ENCODE peak calls at places on chromosomes 5 and 9, in eight cellular contexts. P is stomach, F is heart left ventricle, E is fibroblast of lung, Y is progenitor cell of endocrine pancreas, D is spleen, G is cardiac fibroblast, I is HL-60. Z is an unnamed sample.
A peak's percentile ranks its signal among the peaks of the same experiment; 100 is the strongest.

GRCh38 chr9:85290019-85290418 is 451.7 kb downstream of the AGTPBP1 start:
- DNase-seq in F (no peak), G (no peak), I (peak; percentile 5), Y (no peak), D (no peak), E (no peak), P (no peak), Z (peak; percentile 70)

GRCh38 chr5:6194261-6194875 is 184.0 kb downstream of the MED10 start:
- DNase-seq in D (no peak), P (no peak), I (no peak), Y (no peak), G (no peak), F (no peak), E (no peak), Z (no peak)

GRCh38 chr5:177504086-177505056 is 5.3 kb downstream of the DOK3 start:
- DNase-seq in Y (no peak), P (no peak), G (no peak), I (no peak), D (peak; percentile 78), E (no peak), F (no peak), Z (no peak)

GRCh38 chr9:130627051-130627450 is 37.3 kb upstream of the PRDM12 start:
- DNase-seq in I (no peak), Y (no peak), D (no peak), F (no peak), E (no peak), P (no peak), G (no peak), Z (no peak)

GRCh38 chr9:130311774-130312140 is 46.2 kb downstream of the HMCN2 start:
- DNase-seq in E (no peak), P (no peak), I (no peak), D (no peak), G (no peak), F (no peak), Y (no peak), Z (no peak)

GRCh38 chr5:4941957-4942830 is 197.9 kb upstream of the ADAMTS16 start:
- DNase-seq in F (no peak), E (no peak), Y (peak; percentile 50), G (no peak), D (no peak), P (no peak), I (no peak), Z (peak; percentile 28)

GRCh38 chr5:112957970-112958773 is 18.4 kb upstream of the DCP2 start:
- DNase-seq in E (peak; percentile 98), P (peak; percentile 81), I (no peak), G (peak; percentile 93), F (peak; percentile 54), Y (no peak), D (no peak), Z (peak; percentile 52)

GRCh38 chr5:124040799-124041198 is 528.8 kb downstream of the CSNK1G3 start:
- DNase-seq in P (no peak), D (no peak), G (peak; percentile 79), E (peak; percentile 89), Y (no peak), F (no peak), I (no peak), Z (no peak)

GRCh38 chr9:74951725-74952151 is 974 bp downstream of the C9orf40 start:
- DNase-seq in Y (peak; percentile 20), E (peak; percentile 25), G (peak; percentile 32), D (peak; percentile 92), F (peak; percentile 56), P (peak; percentile 53), I (peak; percentile 48), Z (peak; percentile 53)

GRCh38 chr5:22780756-22781155 is 72.4 kb downstream of the CDH12 start:
- DNase-seq in P (no peak), F (no peak), G (no peak), E (no peak), Y (no peak), D (no peak), I (no peak), Z (no peak)

GRCh38 chr9:85884236-85884635 is 56.7 kb upstream of the NAA35 start:
- DNase-seq in I (no peak), P (no peak), G (peak; percentile 4), E (peak; percentile 5), Y (no peak), F (no peak), D (no peak), Z (no peak)

GRCh38 chr9:133368249-133368881 is 7.5 kb downstream of the SURF4 start:
- DNase-seq in F (no peak), G (no peak), D (no peak), I (no peak), Y (no peak), P (no peak), E (no peak), Z (no peak)

GRCh38 chr5:146394486-146394885 is 52.6 kb upstream of the TCERG1 start:
- DNase-seq in D (no peak), P (no peak), G (no peak), I (no peak), F (no peak), E (no peak), Y (no peak), Z (no peak)

GRCh38 chr5:75034137-75034739 is 18.1 kb downstream of the GCNT4 start:
- DNase-seq in G (no peak), D (peak; percentile 72), P (peak; percentile 48), E (no peak), I (no peak), Y (no peak), F (no peak), Z (peak; percentile 89)

GRCh38 chr9:134419684-134420076 is 93.4 kb downstream of the RXRA start:
- DNase-seq in D (no peak), P (no peak), G (no peak), I (no peak), F (no peak), E (no peak), Y (no peak), Z (no peak)
- TF ChIP-seq CTCF in D (peak; percentile 37), P (no peak), G (peak; percentile 41), I (no peak), F (no peak), E (peak; percentile 41), Y (peak; percentile 48), Z (peak; percentile 32)

DNA sequence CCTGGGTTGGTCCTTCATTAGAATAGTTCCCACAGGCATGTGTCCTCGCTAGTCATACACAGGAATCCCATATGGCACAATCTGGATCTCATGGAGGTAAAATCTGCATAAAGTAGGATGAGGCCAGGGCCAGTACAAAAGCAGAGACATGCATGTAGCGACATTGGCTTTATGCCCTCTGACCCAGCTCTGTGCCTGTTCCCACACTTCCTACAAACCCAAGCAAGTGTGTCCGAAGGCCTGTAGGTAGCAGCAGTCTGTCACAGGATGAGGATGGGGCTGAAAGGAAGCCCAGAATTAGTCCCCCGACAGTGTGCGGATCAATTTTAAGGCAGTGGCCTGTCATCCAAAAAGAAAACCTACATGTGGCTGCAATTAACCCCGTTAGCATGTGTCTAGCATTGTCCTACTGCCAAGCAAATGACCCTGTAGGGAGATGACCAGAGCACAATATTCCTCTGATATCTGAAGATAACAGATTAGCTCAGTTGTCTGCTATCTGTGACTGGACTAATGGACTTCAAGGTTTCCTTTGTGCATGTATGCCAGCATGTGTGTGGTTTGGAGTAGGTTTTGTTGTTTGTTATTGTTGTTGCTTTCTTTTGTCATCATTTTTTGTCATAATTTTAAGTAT is 178.8 kb downstream of the TMEM161B start:
- DNase-seq in D (no peak), F (no peak), I (no peak), G (no peak), E (no peak), P (no peak), Y (no peak), Z (no peak)
- TF ChIP-seq CTCF in D (no peak), F (no peak), I (no peak), G (no peak), E (no peak), P (no peak), Y (no peak), Z (no peak)

DNA sequence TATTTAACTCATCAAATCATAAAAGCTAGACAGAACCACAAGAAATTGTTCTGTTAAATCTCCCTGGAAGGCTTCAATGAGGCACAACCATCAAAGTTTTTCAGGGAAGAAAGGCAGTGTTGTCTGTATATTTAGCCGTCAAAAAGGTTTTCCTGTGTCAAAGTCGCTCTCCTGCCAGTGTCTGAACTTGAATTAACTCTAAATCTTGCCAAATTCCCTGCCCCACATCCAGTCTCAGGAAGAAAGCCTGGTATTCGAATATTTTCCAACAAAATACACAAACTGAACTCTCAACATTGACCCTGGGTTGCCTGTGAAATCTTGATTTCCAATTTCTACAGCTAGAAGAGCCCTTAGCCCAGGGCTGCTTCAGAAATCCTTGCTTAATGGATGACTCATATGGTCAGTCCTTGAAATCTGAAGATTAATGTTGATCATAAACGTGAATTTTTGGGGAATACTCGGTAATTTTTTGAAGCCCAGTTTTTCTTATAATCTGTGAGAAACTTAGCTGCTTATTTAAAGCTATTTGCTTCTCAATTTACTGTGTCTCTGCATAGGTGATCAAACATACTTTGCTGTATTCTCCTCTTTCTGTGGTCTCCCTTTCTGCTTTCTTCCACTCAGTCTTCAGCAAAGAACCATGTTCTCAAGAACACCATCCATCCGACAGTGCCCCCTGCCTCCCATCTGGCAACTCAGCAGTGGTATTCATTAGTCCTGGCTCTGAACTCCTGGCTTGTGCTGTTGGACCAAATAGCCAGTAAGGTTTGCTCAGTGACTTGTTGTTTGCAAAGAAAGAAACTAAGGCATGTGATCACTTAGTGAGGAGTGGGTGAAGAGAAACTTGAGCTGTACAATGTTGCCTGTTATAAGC is 58.9 kb downstream of the NREP start:
- DNase-seq in I (no peak), P (no peak), E (peak; percentile 75), D (no peak), F (no peak), G (peak; percentile 35), Y (no peak), Z (peak; percentile 14)
- TF ChIP-seq CTCF in I (no peak), P (no peak), E (peak; percentile 32), D (no peak), F (no peak), G (peak; percentile 1), Y (no peak), Z (no peak)

GRCh38 chr5:158013303-158013702 is 154.4 kb upstream of the CLINT1 start:
- DNase-seq in D (no peak), E (no peak), P (no peak), G (no peak), Y (no peak), I (no peak), F (no peak), Z (no peak)

GRCh38 chr5:158011420-158011819 is 152.5 kb upstream of the CLINT1 start:
- DNase-seq in F (no peak), D (no peak), E (no peak), G (no peak), I (no peak), P (no peak), Y (no peak), Z (no peak)

GRCh38 chr5:158010831-158011230 is 151.9 kb upstream of the CLINT1 start:
- DNase-seq in G (no peak), Y (no peak), E (no peak), F (no peak), D (no peak), I (no peak), P (no peak), Z (no peak)

GRCh38 chr5:158014367-158014766 is 155.4 kb upstream of the CLINT1 start:
- DNase-seq in G (no peak), D (no peak), F (no peak), Y (no peak), E (no peak), I (no peak), P (no peak), Z (no peak)

DNA sequence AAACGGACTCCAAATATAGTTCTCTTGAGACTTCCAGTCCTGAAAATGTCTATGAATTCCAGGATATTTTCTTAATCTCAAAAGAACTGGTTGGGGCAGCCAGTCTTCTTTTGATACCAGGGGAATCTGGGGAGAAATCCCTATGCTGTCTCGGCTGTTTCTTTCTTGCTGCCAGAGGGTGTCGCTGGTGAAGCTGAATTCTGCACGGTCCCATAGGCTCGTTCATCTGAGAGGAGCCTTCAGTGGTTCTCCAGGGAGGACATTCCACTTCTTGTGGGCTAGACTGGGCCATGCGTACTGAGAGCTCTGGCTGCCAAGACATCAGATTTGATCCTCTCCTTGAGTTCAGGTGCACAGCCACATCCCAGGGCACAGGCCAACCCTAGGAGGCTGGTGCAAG is 155.0 kb upstream of the CLINT1 start:
- DNase-seq in F (peak; percentile 30), G (peak; percentile 28), E (peak; percentile 19), P (no peak), D (no peak), I (peak; percentile 18), Y (no peak), Z (peak; percentile 7)
- TF ChIP-seq CTCF in F (peak; percentile 52), G (peak; percentile 47), E (peak; percentile 20), P (no peak), D (peak; percentile 25), I (peak; percentile 15), Y (peak; percentile 62), Z (peak; percentile 20)